ENCODE peak calls at places on chromosomes 11 and 22, in eight cellular contexts. N, Y, T, Q, L, O, H and V are unnamed samples.

GRCh38 chr11:124538019-124538418 is 5.4 kb downstream of the OR8B12 start:
- DNase-seq in H (no peak), T (peak; percentile 60), O (no peak), L (no peak), Y (no peak), Q (peak; percentile 10), N (no peak), V (no peak)

GRCh38 chr11:31340903-31341572 is 28.5 kb downstream of the DCDC1 start:
- DNase-seq in Q (no peak), O (no peak), Y (peak; percentile 3), H (no peak), L (peak; percentile 8), T (peak; percentile 18), N (no peak), V (no peak)

GRCh38 chr11:114366331-114367243 is 33.7 kb downstream of the C11orf71 start:
- DNase-seq in T (no peak), Y (no peak), L (peak; percentile 47), Q (peak; percentile 70), H (no peak), O (no peak), N (no peak), V (no peak)

GRCh38 chr11:8261316-8261715 is 2.4 kb downstream of the LMO1 start:
- DNase-seq in L (no peak), O (no peak), H (no peak), Y (no peak), T (no peak), N (no peak), Q (no peak), V (no peak)

GRCh38 chr22:22094514-22094913 is 111.9 kb upstream of the TOP3B start:
- DNase-seq in O (no peak), L (no peak), N (no peak), Y (no peak), Q (no peak), T (no peak), H (no peak), V (no peak)

GRCh38 chr22:40728731-40729189 is 49.5 kb downstream of the MCHR1 start:
- DNase-seq in O (no peak), L (no peak), N (peak; percentile 61), T (peak; percentile 68), Y (peak; percentile 73), H (peak; percentile 29), Q (no peak), V (peak; percentile 2)

GRCh38 chr11:130180491-130180890 is 20.9 kb downstream of the ST14 start:
- DNase-seq in N (no peak), L (no peak), O (no peak), T (peak; percentile 68), Y (no peak), Q (no peak), H (no peak), V (no peak)

GRCh38 chr11:60994450-60995135 is 23.1 kb downstream of the CD6 start:
- DNase-seq in H (no peak), L (no peak), N (no peak), Y (no peak), O (no peak), T (no peak), Q (no peak), V (no peak)